ENCODE peak calls at places on chromosomes 12 and 14, in five cellular contexts. V, Y, D, C and Z are unnamed samples.

GRCh38 chr12:107581616-107582015 is 104.0 kb upstream of the PWP1 start:
- DNase-seq in C (no peak), D (no peak), V (no peak), Y (no peak), Z (no peak)

GRCh38 chr14:32329690-32330290 is 692 bp downstream of the AKAP6 start:
- DNase-seq in V (no peak), D (no peak), Y (no peak), C (no peak), Z (no peak)

GRCh38 chr12:102484017-102484731 is 3.8 kb upstream of the IGF1 start:
- DNase-seq in V (peak; percentile 92), Y (peak; percentile 71), D (peak; percentile 46), C (peak; percentile 64), Z (peak; percentile 87)

GRCh38 chr12:111992464-111992863 is 20.5 kb downstream of the TMEM116 start:
- DNase-seq in V (no peak), D (no peak), C (no peak), Y (no peak), Z (no peak)

GRCh38 chr14:101731187-101732080 is 30.1 kb upstream of the PPP2R5C start:
- DNase-seq in Y (peak; percentile 79), C (peak; percentile 91), V (peak; percentile 59), D (no peak), Z (peak; percentile 47)

GRCh38 chr14:90093942-90094595 is 32.3 kb downstream of the KCNK13 start:
- DNase-seq in D (no peak), Y (peak; percentile 55), V (no peak), C (no peak), Z (no peak)

GRCh38 chr12:97748298-97748697 is 285.7 kb downstream of the RMST start:
- DNase-seq in C (no peak), Y (no peak), V (no peak), D (no peak), Z (no peak)

GRCh38 chr12:121530600-121531355 is 50.0 kb downstream of the KDM2B start:
- DNase-seq in Y (peak; percentile 93), C (peak; percentile 70), D (no peak), V (peak; percentile 82), Z (peak; percentile 76)

GRCh38 chr14:23626946-23627345 is 9.2 kb upstream of the DHRS2 start:
- DNase-seq in C (no peak), Y (no peak), V (no peak), D (no peak), Z (no peak)

GRCh38 chr12:76310110-76310509 is 38.1 kb downstream of the BBS10 start:
- DNase-seq in V (no peak), Y (peak; percentile 43), C (no peak), D (no peak), Z (no peak)

GRCh38 chr12:16424531-16424930 is 77.1 kb downstream of the MGST1 start:
- DNase-seq in C (no peak), D (no peak), Y (no peak), V (no peak), Z (no peak)

GRCh38 chr14:58607571-58608317 is 30.0 kb upstream of the DACT1 start:
- DNase-seq in D (no peak), C (no peak), V (no peak), Y (peak; percentile 65), Z (no peak)

GRCh38 chr14:74302160-74302628 is 540 bp downstream of the ABCD4 start:
- DNase-seq in Y (peak; percentile 62), C (no peak), D (peak; percentile 43), V (peak; percentile 66), Z (peak; percentile 22)

GRCh38 chr12:61808856-61809255 is 451.3 kb upstream of the USP15 start:
- DNase-seq in Y (no peak), V (no peak), D (no peak), C (no peak), Z (no peak)

GRCh38 chr14:103507751-103508150 is 14.9 kb downstream of the CKB start:
- DNase-seq in C (no peak), D (no peak), Y (no peak), V (no peak), Z (no peak)

GRCh38 chr12:51254592-51254991 is 15.6 kb downstream of the SMAGP start:
- DNase-seq in C (no peak), D (no peak), Y (no peak), V (no peak), Z (no peak)

GRCh38 chr14:49954171-49954631 is 61.3 kb downstream of the ARF6 start:
- DNase-seq in C (no peak), D (no peak), V (no peak), Y (no peak), Z (no peak)

GRCh38 chr14:90280096-90280495 is 23.7 kb downstream of the PSMC1 start:
- DNase-seq in Y (no peak), D (no peak), C (no peak), V (no peak), Z (no peak)

GRCh38 chr14:69842671-69843407 is 36.4 kb upstream of the SMOC1 start:
- DNase-seq in Y (no peak), C (no peak), V (no peak), D (peak; percentile 93), Z (no peak)

GRCh38 chr12:100733817-100734593 is 60.6 kb upstream of the ANO4 start:
- DNase-seq in D (peak; percentile 55), V (peak; percentile 53), Y (peak; percentile 65), C (no peak), Z (peak; percentile 15)

GRCh38 chr12:95834572-95834971 is 24.2 kb upstream of the SNRPF start:
- DNase-seq in Y (no peak), V (no peak), D (no peak), C (no peak), Z (no peak)

GRCh38 chr12:26668230-26668629 is 164.8 kb downstream of the ITPR2 start:
- DNase-seq in C (no peak), V (no peak), Y (no peak), D (no peak), Z (no peak)

GRCh38 chr12:45613855-45614254 is 115.7 kb upstream of the ARID2 start:
- DNase-seq in Y (no peak), D (no peak), C (no peak), V (no peak), Z (no peak)

GRCh38 chr14:60151715-60152114 is 13.5 kb downstream of the DHRS7 start:
- DNase-seq in C (peak; percentile 57), Y (peak; percentile 91), V (peak; percentile 53), D (no peak), Z (no peak)

GRCh38 chr12:49899921-49900320 is 3.8 kb downstream of the FAIM2 start:
- DNase-seq in C (no peak), V (no peak), Y (no peak), D (no peak), Z (no peak)

GRCh38 chr14:87332001-87332400 is 661.0 kb downstream of the GALC start:
- DNase-seq in D (no peak), C (no peak), V (no peak), Y (peak; percentile 35), Z (no peak)

GRCh38 chr12:89873745-89874144 is 165.1 kb upstream of the ATP2B1 start:
- DNase-seq in D (no peak), C (no peak), V (no peak), Y (peak; percentile 58), Z (no peak)

GRCh38 chr12:77087427-77087826 is 22.1 kb upstream of the E2F7 start:
- DNase-seq in C (no peak), D (no peak), Y (peak; percentile 91), V (no peak), Z (no peak)

GRCh38 chr12:49482095-49483051 is 56.5 kb upstream of the KCNH3 start:
- DNase-seq in D (no peak), V (no peak), Y (no peak), C (no peak), Z (no peak)

GRCh38 chr14:68636597-68636996 is 156.3 kb downstream of the ZFP36L1 start:
- DNase-seq in V (no peak), Y (no peak), C (no peak), D (no peak), Z (no peak)

GRCh38 chr14:68291820-68292219 is 472.2 kb downstream of the RAD51B start:
- DNase-seq in V (no peak), C (no peak), D (no peak), Y (no peak), Z (no peak)

GRCh38 chr12:123479442-123480180 is 21.7 kb downstream of the SNRNP35 start:
- DNase-seq in C (no peak), Y (no peak), D (no peak), V (no peak), Z (no peak)

GRCh38 chr12:6536894-6537579 is 2.7 kb downstream of the GAPDH start:
- DNase-seq in Y (no peak), D (no peak), V (peak; percentile 25), C (no peak), Z (no peak)

GRCh38 chr12:3259976-3260375 is 182.8 kb downstream of the TSPAN9 start:
- DNase-seq in V (no peak), Y (no peak), C (no peak), D (no peak), Z (no peak)

GRCh38 chr12:110109037-110109836 is 14.9 kb upstream of the IFT81 start:
- DNase-seq in Y (peak; percentile 98), V (no peak), D (peak; percentile 26), C (peak; percentile 60), Z (no peak)
- H3K4me3 ChIP-seq in Y (peak overlapping the region; percentile 27), V (no peak overlapping the region), D (no peak overlapping the region), C (no peak overlapping the region), Z (no peak overlapping the region)

DNA sequence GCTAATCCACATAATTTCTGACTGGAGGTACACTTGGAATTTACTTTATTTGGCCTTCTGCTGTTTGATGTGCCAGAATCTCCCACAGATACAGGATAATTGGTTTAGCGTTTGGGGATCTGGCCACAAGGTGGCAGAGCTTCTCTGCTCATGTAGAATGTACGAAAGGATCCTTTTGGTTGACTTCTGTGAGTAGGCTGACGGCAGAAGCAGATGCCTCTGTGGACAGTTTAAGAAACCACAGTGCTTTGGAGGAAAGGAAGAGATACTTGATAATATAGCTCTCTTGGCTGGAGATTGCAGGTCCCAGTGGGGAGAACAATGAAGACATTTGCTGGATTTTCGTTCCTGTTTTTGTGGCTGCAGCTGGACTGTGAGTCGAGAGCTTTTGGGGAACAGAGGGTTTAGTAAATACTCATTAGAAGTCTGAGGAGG is 75.3 kb upstream of the OR4E1 start:
- DNase-seq in C (peak; percentile 72), D (peak; percentile 78), V (peak; percentile 52), Y (peak; percentile 56), Z (no peak)
- TF ChIP-seq CTCF in C (peak; percentile 42), D (peak; percentile 92), V (peak; percentile 72), Y (peak; percentile 93), Z (peak; percentile 79)

DNA sequence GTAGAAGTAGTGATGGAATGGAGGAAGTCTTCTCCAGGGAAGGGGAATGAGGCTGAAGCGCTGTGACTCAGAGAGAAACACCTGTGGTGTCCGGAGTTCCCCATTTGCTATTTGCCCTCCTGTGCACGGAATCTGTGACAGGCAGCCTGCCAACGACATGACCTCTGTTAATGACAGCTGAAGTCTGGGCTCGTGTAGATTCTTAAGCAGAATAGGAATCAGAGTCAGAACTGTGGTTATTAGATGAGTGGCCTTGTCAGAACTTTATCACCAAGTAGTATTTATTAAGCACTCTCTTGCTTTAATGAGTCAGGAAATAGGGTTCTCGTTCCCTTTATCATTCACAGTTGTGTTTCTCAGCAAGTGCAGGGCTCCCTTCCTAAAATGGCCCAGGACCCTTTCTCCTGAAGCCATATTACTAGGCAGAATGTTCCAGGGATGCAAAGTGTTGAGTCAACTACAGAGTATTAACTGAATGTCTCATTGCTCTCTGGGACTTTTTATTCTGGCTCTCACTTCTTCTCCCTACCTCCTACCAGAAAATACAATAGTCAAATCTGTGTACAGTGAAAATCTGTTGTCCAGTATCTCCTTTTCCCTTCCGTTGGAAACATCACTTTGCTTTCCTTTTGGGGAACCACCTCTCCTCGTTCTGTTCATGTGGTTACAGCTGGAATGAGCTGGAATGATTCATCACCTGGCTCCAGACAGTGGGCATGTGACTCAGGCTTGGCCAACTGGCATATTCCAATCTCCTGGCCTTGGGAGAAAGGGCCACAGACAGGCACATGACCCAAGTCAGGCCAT is 77.8 kb upstream of the MAX start:
- DNase-seq in C (peak; percentile 33), Y (peak; percentile 91), D (no peak), V (peak; percentile 95), Z (peak; percentile 91)
- H3K4me3 ChIP-seq in C (no peak overlapping the region), Y (no peak overlapping the region), D (no peak overlapping the region), V (peak overlapping the region; percentile 2), Z (no peak overlapping the region)

GRCh38 chr12:128259556-128260070 is 7.4 kb upstream of the TMEM132C start:
- DNase-seq in V (peak; percentile 30), D (peak; percentile 82), Y (peak; percentile 3), C (peak; percentile 26), Z (no peak)
- TF ChIP-seq CTCF in V (peak; percentile 73), D (peak; percentile 96), Y (peak; percentile 24), C (no peak), Z (peak; percentile 60)